ENCODE peak calls at places on chromosomes 13 and 19, in ten cellular contexts. L is NCI-H1105 treated with DMSO at 0.1 percent for 48 hours; C is CD14-positive monocyte; O is head of caudate nucleus; Z is GM12891; W is transverse colon; A is skeletal muscle cell; F is activated naive CD8-positive, alpha-beta T cell treated with anti-CD3 and anti-CD28 coated beads, Interleukin-2, amount 50 U/mL, for 24 hours; M is hepatocyte; X is activated T-helper 2 cell treated with anti-CD3 and anti-CD28 coated beads, Interferon-gamma antibody, Interleukin-2, Interleukin-4, amounts not matched to agents 10 μg/mL and 5 μg/mL and 100 μg/mL, durations not matched to agents 14 hours and 24 hours and 36 hours. H is an unnamed sample.

GRCh38 chr19:36838784-36839324 is 667 bp upstream of the ZNF790 start:
- DNase-seq in L (no peak), C (no peak), O (no peak), Z (no peak), W (no peak), A (no peak), F (no peak), M (no peak), X (no peak), H (no peak)

GRCh38 chr13:43495732-43496131 is 291.0 kb downstream of the ENOX1 start:
- DNase-seq in L (no peak), C (no peak), O (no peak), Z (no peak), W (no peak), A (no peak), F (no peak), M (no peak), X (no peak), H (no peak)

GRCh38 chr13:107553838-107554237 is 661.5 kb downstream of the LIG4 start:
- DNase-seq in L (no peak), C (no peak), O (no peak), Z (no peak), W (no peak), A (no peak), F (no peak), M (no peak), X (no peak), H (no peak)

GRCh38 chr13:99004931-99005330 is 27.1 kb upstream of the DOCK9 start:
- DNase-seq in L (no peak), C (no peak), O (no peak), Z (no peak), W (no peak), A (no peak), F (no peak), M (no peak), X (no peak), H (no peak)

GRCh38 chr13:106610511-106610910 is 42.6 kb upstream of the ARGLU1 start:
- DNase-seq in L (no peak), C (no peak), O (no peak), Z (no peak), W (no peak), A (peak; percentile 37), F (no peak), M (peak; percentile 42), X (no peak), H (no peak)

GRCh38 chr13:44437356-44438233 is 64.0 kb downstream of the SERP2 start:
- DNase-seq in L (peak; percentile 60), C (no peak), O (no peak), Z (no peak), W (no peak), A (no peak), F (no peak), M (no peak), X (no peak), H (peak; percentile 44)

GRCh38 chr13:51687928-51688714 is 103.9 kb downstream of the WDFY2 start:
- DNase-seq in L (no peak), C (no peak), O (peak; percentile 23), Z (no peak), W (no peak), A (no peak), F (no peak), M (no peak), X (no peak), H (no peak)

GRCh38 chr19:1087813-1088418 is 7.3 kb downstream of the POLR2E start:
- DNase-seq in L (no peak), C (peak; percentile 92), O (no peak), Z (no peak), W (peak; percentile 69), A (no peak), F (no peak), M (no peak), X (peak; percentile 56), H (no peak)